ENCODE peak calls at places on chromosomes 3 and 15, in five cellular contexts. K is HCT116, T is sigmoid colon, I is GM23338, P is SK-N-SH. B is an unnamed sample.

GRCh38 chr3:28018925-28019718 is 222.3 kb upstream of the CMC1 start:
- DNase-seq in K (no peak), T (no peak), I (no peak), P (no peak), B (no peak)

GRCh38 chr3:45180051-45180450 is 33.9 kb upstream of the CDCP1 start:
- DNase-seq in K (no peak), T (no peak), I (no peak), P (no peak), B (no peak)

GRCh38 chr3:169243122-169243521 is 420.4 kb downstream of the MECOM start:
- DNase-seq in K (no peak), T (no peak), I (no peak), P (no peak), B (no peak)

GRCh38 chr3:170740726-170741591 is 129.0 kb downstream of the RPL22L1 start:
- DNase-seq in K (no peak), T (peak; percentile 88), I (no peak), P (no peak), B (no peak)

GRCh38 chr15:52730163-52730562 is 51.0 kb upstream of the ATOSA start:
- DNase-seq in K (no peak), T (no peak), I (no peak), P (no peak), B (no peak)

GRCh38 chr3:15800327-15800726 is 2.5 kb upstream of the ANKRD28 start:
- DNase-seq in K (no peak), T (no peak), I (no peak), P (no peak), B (no peak)

GRCh38 chr3:148173836-148174235 is 523.9 kb upstream of the AGTR1 start:
- DNase-seq in K (no peak), T (no peak), I (no peak), P (no peak), B (no peak)

GRCh38 chr15:99965376-99965775 is 232.1 kb upstream of the LYSMD4 start:
- DNase-seq in K (no peak), T (peak; percentile 8), I (no peak), P (peak; percentile 4), B (no peak)

GRCh38 chr3:52442409-52443267 is 2.3 kb downstream of the SEMA3G start:
- DNase-seq in K (no peak), T (peak; percentile 30), I (no peak), P (peak; percentile 23), B (no peak)

GRCh38 chr15:56772868-56773639 is 39.7 kb upstream of the ZNF280D start:
- DNase-seq in K (no peak), T (no peak), I (peak; percentile 61), P (no peak), B (no peak)

GRCh38 chr3:147651107-147651506 is 241.9 kb downstream of the ZIC1 start:
- DNase-seq in K (no peak), T (no peak), I (no peak), P (no peak), B (no peak)

GRCh38 chr3:40201770-40202169 is 107.7 kb upstream of the EIF1B start:
- DNase-seq in K (no peak), T (no peak), I (no peak), P (no peak), B (no peak)

GRCh38 chr3:9153763-9154601 is 95.5 kb downstream of the SRGAP3 start:
- DNase-seq in K (no peak), T (peak; percentile 84), I (peak; percentile 70), P (no peak), B (no peak)

GRCh38 chr3:83567935-83568334 is 1390.9 kb upstream of the CADM2 start:
- DNase-seq in K (no peak), T (no peak), I (peak; percentile 5), P (no peak), B (no peak)

GRCh38 chr3:176321099-176321498 is 876.2 kb downstream of the TBL1XR1 start:
- DNase-seq in K (no peak), T (no peak), I (no peak), P (no peak), B (no peak)

GRCh38 chr15:60496853-60497252 is 17.9 kb upstream of the ICE2 start:
- DNase-seq in K (no peak), T (no peak), I (no peak), P (no peak), B (no peak)

GRCh38 chr3:127549826-127550487 is 40.6 kb downstream of the TPRA1 start:
- DNase-seq in K (no peak), T (no peak), I (no peak), P (no peak), B (no peak)

GRCh38 chr3:59185586-59186381 is 136.0 kb upstream of the CFAP20DC start:
- DNase-seq in K (no peak), T (no peak), I (peak; percentile 51), P (no peak), B (no peak)

GRCh38 chr15:31526916-31527690 is 200.5 kb downstream of the KLF13 start:
- DNase-seq in K (no peak), T (no peak), I (peak; percentile 28), P (no peak), B (no peak)

DNA sequence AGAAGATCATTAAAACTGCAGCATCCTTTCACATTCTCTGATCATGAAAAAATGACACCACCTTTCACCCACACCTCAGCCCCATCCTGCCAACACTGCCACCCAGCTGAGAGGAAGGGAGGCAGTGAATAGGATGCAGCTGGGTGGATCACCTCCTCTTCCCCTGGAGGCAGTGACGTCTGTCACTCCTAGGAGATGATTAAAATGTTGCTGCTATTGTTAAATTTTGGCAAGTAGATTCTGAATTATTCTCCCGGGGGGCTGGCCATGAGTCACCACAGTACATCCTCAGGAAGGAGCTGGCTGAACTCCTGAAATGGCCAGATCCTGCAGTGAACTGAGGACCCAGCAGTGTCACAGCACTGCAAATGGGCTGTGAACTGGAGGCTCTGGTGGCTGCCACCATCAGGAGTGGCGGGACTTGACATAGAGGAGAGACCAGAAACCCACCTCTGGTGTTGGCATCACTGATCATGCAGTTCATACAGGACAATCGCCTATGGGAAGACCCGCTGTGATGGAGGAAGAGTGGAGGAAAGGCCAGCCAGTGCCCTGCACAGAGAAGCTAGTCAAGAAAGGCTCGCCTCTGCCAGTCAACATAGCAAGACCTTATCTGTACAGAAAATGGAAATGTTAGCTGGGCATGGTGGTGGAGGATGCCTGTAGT is 199.1 kb downstream of the FAM43A start:
- DNase-seq in K (no peak), T (no peak), I (no peak), P (no peak), B (no peak)
- TF ChIP-seq POLR2AphosphoS5 in K (no peak), T (no peak), I (no peak), P (no peak), B (no peak)

DNA sequence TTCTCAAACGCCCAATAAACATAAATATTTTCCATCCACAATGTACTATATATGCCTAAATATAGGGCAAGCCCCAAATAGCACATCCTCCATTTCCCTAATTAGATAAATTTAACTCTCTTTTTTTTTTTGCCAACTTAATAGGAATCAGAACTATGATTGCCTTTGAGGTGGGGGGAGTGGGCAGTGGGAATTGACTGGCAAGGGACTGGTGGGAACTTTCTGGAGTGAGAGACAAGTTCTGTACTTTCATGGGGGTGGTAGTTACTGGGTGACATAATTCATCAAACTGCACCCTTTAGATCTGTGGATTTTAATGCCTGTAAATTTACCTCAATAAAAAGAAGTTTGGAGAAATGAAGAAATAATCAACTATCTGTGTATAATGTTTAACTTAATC is 88.2 kb upstream of the CTDSPL start:
- DNase-seq in K (no peak), T (no peak), I (no peak), P (no peak), B (no peak)
- H3K27me3 ChIP-seq in K (peaks cover 17% of the 10 kb centered on the region), T (no peaks in the 10 kb centered on the region), I (no peaks in the 10 kb centered on the region), P (peaks cover 6% of the 10 kb centered on the region), B (no peaks in the 10 kb centered on the region)

GRCh38 chr15:77497108-77497737 is 76.5 kb downstream of the HMG20A start:
- DNase-seq in K (no peak), T (peak; percentile 91), I (no peak), P (peak; percentile 66), B (peak; percentile 41)
- TF ChIP-seq CTCF in K (no peak), T (no peak), I (no peak), P (peak; percentile 6), B (no peak)

GRCh38 chr3:129507181-129507831 is 21.1 kb upstream of the RHO start:
- DNase-seq in K (no peak), T (no peak), I (no peak), P (peak; percentile 26), B (no peak)
- TF ChIP-seq POLR2AphosphoS5 in K (no peak), T (no peak), I (no peak), P (no peak), B (no peak)

GRCh38 chr15:101522091-101522490 is 32.6 kb upstream of the PCSK6 start:
- DNase-seq in K (no peak), T (no peak), I (no peak), P (peak; percentile 7), B (no peak)

GRCh38 chr15:101521084-101521483 is 31.6 kb upstream of the PCSK6 start:
- DNase-seq in K (no peak), T (no peak), I (no peak), P (peak; percentile 6), B (no peak)

GRCh38 chr15:101523560-101523940 is 34.0 kb upstream of the PCSK6 start:
- DNase-seq in K (no peak), T (no peak), I (no peak), P (peak; percentile 9), B (no peak)

GRCh38 chr15:101521563-101521962 is 32.1 kb upstream of the PCSK6 start:
- DNase-seq in K (no peak), T (no peak), I (no peak), P (no peak), B (no peak)

DNA sequence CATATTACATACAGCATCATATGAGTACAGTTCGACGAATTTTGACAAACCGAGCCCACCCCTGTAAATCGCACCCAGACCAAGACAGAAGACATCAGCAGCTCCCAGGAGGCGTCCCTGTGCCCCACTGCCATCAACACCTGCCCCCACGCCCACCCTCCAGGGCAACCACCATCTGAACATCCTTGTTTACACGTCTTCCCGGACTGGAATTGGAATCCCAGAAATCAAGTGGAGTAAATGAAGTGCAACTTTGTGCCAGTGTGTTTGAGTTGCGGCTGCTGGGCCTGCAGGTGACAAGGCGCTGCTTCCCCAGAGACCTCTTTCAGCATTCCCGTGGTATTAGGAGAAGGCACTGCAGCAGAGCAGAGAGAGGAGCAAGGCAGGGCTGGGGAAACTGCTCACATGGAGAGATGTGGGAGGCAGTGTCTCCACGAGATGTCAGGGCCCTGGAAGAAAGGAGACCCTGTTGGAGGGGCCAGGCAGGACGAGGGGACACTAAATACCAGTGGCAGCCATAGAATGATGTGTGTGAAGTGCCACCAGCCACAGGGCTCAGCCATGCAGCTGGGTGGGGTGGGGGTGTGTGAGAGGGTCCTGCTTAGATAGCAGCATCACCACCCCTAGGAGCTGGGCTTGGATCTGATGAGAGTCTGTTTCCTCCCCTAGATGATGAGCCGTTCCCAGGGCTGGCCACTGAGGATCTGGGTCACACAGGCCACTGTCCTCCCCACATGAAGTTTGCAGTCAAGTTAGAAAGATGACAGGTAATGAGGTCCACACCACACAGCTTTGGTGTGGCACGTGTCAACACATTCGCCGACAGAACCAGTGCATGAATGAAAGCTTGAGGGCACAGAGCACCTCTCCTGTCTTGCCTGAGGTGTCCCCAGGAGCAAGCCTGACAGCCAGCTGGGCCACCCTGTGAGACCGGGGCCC is 33.4 kb upstream of the PCSK6 start:
- DNase-seq in K (no peak), T (no peak), I (no peak), P (peak; percentile 10), B (no peak)
- H3K27me3 ChIP-seq in K (no peaks in the 10 kb centered on the region), T (no peaks in the 10 kb centered on the region), I (no peaks in the 10 kb centered on the region), P (no peaks in the 10 kb centered on the region), B (no peaks in the 10 kb centered on the region)

GRCh38 chr15:74799255-74799842 is 13.3 kb upstream of the LMAN1L start:
- DNase-seq in K (no peak), T (peak; percentile 52), I (no peak), P (no peak), B (no peak)
- TF ChIP-seq CTCF in K (no peak), T (no peak), I (peak; percentile 54), P (no peak), B (no peak)

GRCh38 chr3:32421185-32421584 is 29.5 kb downstream of the CMTM7 start:
- DNase-seq in K (peak; percentile 7), T (no peak), I (no peak), P (no peak), B (no peak)
- TF ChIP-seq POLR2AphosphoS5 in K (no peak), T (no peak), I (no peak), P (no peak), B (no peak)